ENCODE peak calls at places on chromosomes 4 and X, in four cellular contexts. One of them, this sample, is unnamed.

GRCh38 chrX:105564536-105564935 is 257.8 kb upstream of the NRK start:
- DNase-seq in CD8-positive, alpha-beta T cell: no peak
- DNase-seq in brain microvascular endothelial cell: peak
- DNase-seq in tibial nerve: no peak
- DNase-seq in this sample: no peak

GRCh38 chrX:21885568-21885967 is 29.8 kb downstream of the YY2 start:
- DNase-seq in tibial nerve: no peak
- DNase-seq in brain microvascular endothelial cell: peak
- DNase-seq in CD8-positive, alpha-beta T cell: no peak
- DNase-seq in this sample: no peak

GRCh38 chr4:40206421-40206820 is 9.6 kb downstream of the RHOH start:
- DNase-seq in CD8-positive, alpha-beta T cell: no peak
- DNase-seq in tibial nerve: no peak
- DNase-seq in brain microvascular endothelial cell: no peak
- DNase-seq in this sample: no peak

GRCh38 chr4:158810487-158811215 is 41.8 kb downstream of the FNIP2 start:
- DNase-seq in CD8-positive, alpha-beta T cell: no peak
- DNase-seq in tibial nerve: no peak
- DNase-seq in brain microvascular endothelial cell: peak
- DNase-seq in this sample: no peak

GRCh38 chrX:104165894-104166734 is at the start of gene FAM199X:
- DNase-seq in tibial nerve: peak
- DNase-seq in brain microvascular endothelial cell: peak
- DNase-seq in CD8-positive, alpha-beta T cell: peak
- DNase-seq in this sample: peak

GRCh38 chr4:13844740-13845139 is 217.2 kb upstream of the BOD1L1 start:
- DNase-seq in CD8-positive, alpha-beta T cell: no peak
- DNase-seq in brain microvascular endothelial cell: no peak
- DNase-seq in tibial nerve: no peak
- DNase-seq in this sample: no peak

GRCh38 chrX:123909498-123909897 is 49.6 kb downstream of the XIAP start:
- DNase-seq in brain microvascular endothelial cell: no peak
- DNase-seq in CD8-positive, alpha-beta T cell: no peak
- DNase-seq in tibial nerve: no peak
- DNase-seq in this sample: no peak

GRCh38 chr4:106201373-106201772 is 114.6 kb downstream of the TBCK start:
- DNase-seq in brain microvascular endothelial cell: no peak
- DNase-seq in tibial nerve: no peak
- DNase-seq in CD8-positive, alpha-beta T cell: no peak
- DNase-seq in this sample: no peak

GRCh38 chrX:135436966-135437866 is 15.5 kb downstream of the SMIM10L2A start:
- DNase-seq in CD8-positive, alpha-beta T cell: no peak
- DNase-seq in tibial nerve: no peak
- DNase-seq in brain microvascular endothelial cell: no peak
- DNase-seq in this sample: no peak

DNA sequence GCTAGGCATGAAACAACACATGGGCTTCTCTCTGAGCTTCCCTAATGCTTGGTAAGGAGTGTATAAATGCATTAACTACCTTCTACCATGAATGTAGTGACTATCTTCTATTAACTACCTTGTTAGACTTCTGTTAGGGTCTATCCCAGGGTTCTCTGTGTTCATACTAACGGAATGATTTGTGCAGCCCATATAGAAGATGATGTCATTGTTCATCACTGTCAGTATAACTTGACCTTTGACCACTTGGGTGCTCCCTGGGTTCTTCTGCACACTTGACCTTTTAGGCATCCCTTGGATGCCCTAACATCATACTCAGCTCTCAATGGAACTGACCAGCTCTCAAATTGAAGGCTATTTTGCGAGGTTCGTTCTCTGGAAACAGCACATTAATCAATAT is 30.8 kb upstream of the CT47C1 start:
- DNase-seq in tibial nerve: no peak
- DNase-seq in brain microvascular endothelial cell: no peak
- DNase-seq in CD8-positive, alpha-beta T cell: no peak
- DNase-seq in this sample: no peak
- H3K27ac ChIP-seq in tibial nerve: peak
- H3K27ac ChIP-seq in brain microvascular endothelial cell: no peak
- H3K27ac ChIP-seq in CD8-positive, alpha-beta T cell: no peak
- H3K27ac ChIP-seq in this sample: no peak

GRCh38 chr4:101198741-101199339 is 148.5 kb downstream of the PPP3CA start:
- DNase-seq in tibial nerve: no peak
- DNase-seq in CD8-positive, alpha-beta T cell: no peak
- DNase-seq in brain microvascular endothelial cell: no peak
- DNase-seq in this sample: no peak

GRCh38 chr4:101200561-101200960 is 146.8 kb downstream of the PPP3CA start:
- DNase-seq in tibial nerve: no peak
- DNase-seq in brain microvascular endothelial cell: peak
- DNase-seq in CD8-positive, alpha-beta T cell: no peak
- DNase-seq in this sample: no peak

GRCh38 chr4:101199507-101200285 is 147.6 kb downstream of the PPP3CA start:
- DNase-seq in CD8-positive, alpha-beta T cell: no peak
- DNase-seq in brain microvascular endothelial cell: peak
- DNase-seq in tibial nerve: no peak
- DNase-seq in this sample: no peak

GRCh38 chr4:101201421-101201820 is 145.9 kb downstream of the PPP3CA start:
- DNase-seq in brain microvascular endothelial cell: no peak
- DNase-seq in CD8-positive, alpha-beta T cell: no peak
- DNase-seq in tibial nerve: no peak
- DNase-seq in this sample: no peak

GRCh38 chr4:101197350-101197749 is 150.0 kb downstream of the PPP3CA start:
- DNase-seq in CD8-positive, alpha-beta T cell: no peak
- DNase-seq in brain microvascular endothelial cell: no peak
- DNase-seq in tibial nerve: no peak
- DNase-seq in this sample: no peak
- H3K27ac ChIP-seq in CD8-positive, alpha-beta T cell: no peak
- H3K27ac ChIP-seq in brain microvascular endothelial cell: no peak
- H3K27ac ChIP-seq in tibial nerve: no peak
- H3K27ac ChIP-seq in this sample: no peak

GRCh38 chr4:38009949-38010348 is 49.8 kb downstream of the PTTG2 start:
- DNase-seq in brain microvascular endothelial cell: no peak
- DNase-seq in tibial nerve: no peak
- DNase-seq in CD8-positive, alpha-beta T cell: no peak
- DNase-seq in this sample: no peak
- H3K27ac ChIP-seq in brain microvascular endothelial cell: no peak
- H3K27ac ChIP-seq in tibial nerve: no peak
- H3K27ac ChIP-seq in CD8-positive, alpha-beta T cell: no peak
- H3K27ac ChIP-seq in this sample: no peak

GRCh38 chr4:182560358-182560757 is 317.2 kb downstream of the TENM3 start:
- DNase-seq in brain microvascular endothelial cell: peak
- DNase-seq in tibial nerve: no peak
- DNase-seq in CD8-positive, alpha-beta T cell: no peak
- DNase-seq in this sample: no peak
- H3K27ac ChIP-seq in brain microvascular endothelial cell: no peak
- H3K27ac ChIP-seq in tibial nerve: no peak
- H3K27ac ChIP-seq in CD8-positive, alpha-beta T cell: no peak
- H3K27ac ChIP-seq in this sample: no peak